ENCODE peak calls at places on chromosomes 16 and 17, in six cellular contexts. One of them, this sample, is unnamed.

GRCh38 chr16:50360779-50361178 is 8.0 kb downstream of the BRD7 start:
- DNase-seq in GM12878: no peak
- DNase-seq in NB4: no peak
- DNase-seq in A549: no peak
- DNase-seq in endothelial cell of umbilical vein: no peak
- DNase-seq in HepG2: no peak
- DNase-seq in this sample: no peak

GRCh38 chr16:9235837-9236236 is 144.4 kb downstream of the HAPSTR1 start:
- DNase-seq in GM12878: no peak
- DNase-seq in A549: no peak
- DNase-seq in endothelial cell of umbilical vein: no peak
- DNase-seq in NB4: no peak
- DNase-seq in HepG2: no peak
- DNase-seq in this sample: no peak

GRCh38 chr16:2148714-2149629 is 547 bp downstream of the RAB26 start:
- DNase-seq in HepG2: no peak
- DNase-seq in A549: peak
- DNase-seq in NB4: peak
- DNase-seq in GM12878: no peak
- DNase-seq in endothelial cell of umbilical vein: no peak
- DNase-seq in this sample: peak

GRCh38 chr16:11612110-11612981 is 25.6 kb upstream of the LITAF start:
- DNase-seq in A549: peak
- DNase-seq in endothelial cell of umbilical vein: no peak
- DNase-seq in GM12878: no peak
- DNase-seq in HepG2: peak
- DNase-seq in NB4: peak
- DNase-seq in this sample: peak

GRCh38 chr16:4081577-4082021 is 34.6 kb downstream of the ADCY9 start:
- DNase-seq in A549: no peak
- DNase-seq in NB4: no peak
- DNase-seq in HepG2: no peak
- DNase-seq in endothelial cell of umbilical vein: no peak
- DNase-seq in GM12878: no peak
- DNase-seq in this sample: no peak

GRCh38 chr16:16073884-16074781 is 124.7 kb downstream of the ABCC1 start:
- DNase-seq in HepG2: peak
- DNase-seq in GM12878: no peak
- DNase-seq in NB4: peak
- DNase-seq in A549: peak
- DNase-seq in endothelial cell of umbilical vein: no peak
- DNase-seq in this sample: no peak

GRCh38 chr16:46826618-46827017 is 4.4 kb downstream of the C16orf87 start:
- DNase-seq in NB4: no peak
- DNase-seq in HepG2: no peak
- DNase-seq in A549: no peak
- DNase-seq in GM12878: no peak
- DNase-seq in endothelial cell of umbilical vein: peak
- DNase-seq in this sample: no peak

GRCh38 chr16:56708821-56709685 is 20.9 kb upstream of the NUP93 start:
- DNase-seq in A549: no peak
- DNase-seq in HepG2: no peak
- DNase-seq in NB4: no peak
- DNase-seq in GM12878: no peak
- DNase-seq in endothelial cell of umbilical vein: no peak
- DNase-seq in this sample: no peak

GRCh38 chr17:2040942-2041560 is 771 bp upstream of the OVCA2 start:
- DNase-seq in HepG2: no peak
- DNase-seq in NB4: no peak
- DNase-seq in GM12878: no peak
- DNase-seq in endothelial cell of umbilical vein: peak
- DNase-seq in A549: no peak
- DNase-seq in this sample: no peak

GRCh38 chr16:52439171-52439701 is 107.7 kb downstream of the TOX3 start:
- DNase-seq in HepG2: no peak
- DNase-seq in GM12878: no peak
- DNase-seq in A549: no peak
- DNase-seq in endothelial cell of umbilical vein: no peak
- DNase-seq in NB4: no peak
- DNase-seq in this sample: no peak

GRCh38 chr17:60941028-60941427 is 263.4 kb downstream of the BCAS3 start:
- DNase-seq in HepG2: no peak
- DNase-seq in A549: no peak
- DNase-seq in GM12878: no peak
- DNase-seq in endothelial cell of umbilical vein: peak
- DNase-seq in NB4: no peak
- DNase-seq in this sample: no peak

GRCh38 chr17:48552453-48553189 is 7.7 kb upstream of the HOXB2 start:
- DNase-seq in endothelial cell of umbilical vein: no peak
- DNase-seq in A549: no peak
- DNase-seq in HepG2: no peak
- DNase-seq in GM12878: no peak
- DNase-seq in NB4: no peak
- DNase-seq in this sample: no peak

GRCh38 chr17:48554412-48555090 is 9.6 kb upstream of the HOXB2 start:
- DNase-seq in GM12878: no peak
- DNase-seq in endothelial cell of umbilical vein: no peak
- DNase-seq in NB4: no peak
- DNase-seq in HepG2: no peak
- DNase-seq in A549: peak
- DNase-seq in this sample: no peak

GRCh38 chr17:48553190-48553547 is 8.3 kb upstream of the HOXB2 start:
- DNase-seq in GM12878: no peak
- DNase-seq in HepG2: no peak
- DNase-seq in A549: no peak
- DNase-seq in NB4: no peak
- DNase-seq in endothelial cell of umbilical vein: no peak
- DNase-seq in this sample: no peak

GRCh38 chr17:48555183-48555615 is 10.3 kb upstream of the HOXB2 start:
- DNase-seq in A549: peak
- DNase-seq in GM12878: no peak
- DNase-seq in HepG2: no peak
- DNase-seq in endothelial cell of umbilical vein: peak
- DNase-seq in NB4: peak
- DNase-seq in this sample: peak

DNA sequence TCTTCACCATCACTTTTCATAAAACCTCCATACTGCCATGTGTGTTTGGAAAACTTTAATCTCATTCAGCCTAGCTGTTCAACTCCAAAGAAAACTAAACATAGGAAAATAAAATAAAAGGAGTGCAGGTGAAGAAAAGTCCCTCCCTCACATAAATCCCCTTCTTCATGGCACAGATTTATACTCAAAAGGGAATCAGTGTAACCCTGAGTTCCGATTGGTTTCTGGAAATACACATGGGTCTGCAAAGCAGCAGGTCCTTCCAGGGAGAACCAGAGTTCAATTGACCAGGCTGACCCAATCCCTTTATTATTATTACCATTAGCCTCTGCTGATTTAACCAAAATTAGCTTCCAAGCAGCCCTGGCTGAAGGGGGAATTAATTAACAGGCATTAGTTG is 8.9 kb upstream of the HOXB2 start:
- DNase-seq in endothelial cell of umbilical vein: no peak
- DNase-seq in A549: no peak
- DNase-seq in NB4: no peak
- DNase-seq in GM12878: no peak
- DNase-seq in HepG2: no peak
- DNase-seq in this sample: no peak
- TF ChIP-seq MYC in endothelial cell of umbilical vein: no peak
- TF ChIP-seq MYC in A549: no peak
- TF ChIP-seq MYC in NB4: no peak
- TF ChIP-seq MYC in GM12878: no peak
- TF ChIP-seq MYC in HepG2: no peak
- TF ChIP-seq MYC in this sample: no peak

GRCh38 chr16:82633964-82634600 is 7.3 kb downstream of the CDH13 start:
- DNase-seq in NB4: no peak
- DNase-seq in GM12878: no peak
- DNase-seq in A549: no peak
- DNase-seq in HepG2: no peak
- DNase-seq in endothelial cell of umbilical vein: peak
- DNase-seq in this sample: no peak
- TF ChIP-seq MYC in NB4: no peak
- TF ChIP-seq MYC in GM12878: no peak
- TF ChIP-seq MYC in A549: no peak
- TF ChIP-seq MYC in HepG2: no peak
- TF ChIP-seq MYC in endothelial cell of umbilical vein: peak
- TF ChIP-seq MYC in this sample: no peak

GRCh38 chr16:27775254-27775653 is 225.3 kb downstream of the KATNIP start:
- DNase-seq in NB4: no peak
- DNase-seq in HepG2: no peak
- DNase-seq in A549: no peak
- DNase-seq in GM12878: no peak
- DNase-seq in endothelial cell of umbilical vein: no peak
- DNase-seq in this sample: no peak
- TF ChIP-seq MYC in NB4: no peak
- TF ChIP-seq MYC in HepG2: no peak
- TF ChIP-seq MYC in A549: no peak
- TF ChIP-seq MYC in GM12878: no peak
- TF ChIP-seq MYC in endothelial cell of umbilical vein: no peak
- TF ChIP-seq MYC in this sample: no peak

DNA sequence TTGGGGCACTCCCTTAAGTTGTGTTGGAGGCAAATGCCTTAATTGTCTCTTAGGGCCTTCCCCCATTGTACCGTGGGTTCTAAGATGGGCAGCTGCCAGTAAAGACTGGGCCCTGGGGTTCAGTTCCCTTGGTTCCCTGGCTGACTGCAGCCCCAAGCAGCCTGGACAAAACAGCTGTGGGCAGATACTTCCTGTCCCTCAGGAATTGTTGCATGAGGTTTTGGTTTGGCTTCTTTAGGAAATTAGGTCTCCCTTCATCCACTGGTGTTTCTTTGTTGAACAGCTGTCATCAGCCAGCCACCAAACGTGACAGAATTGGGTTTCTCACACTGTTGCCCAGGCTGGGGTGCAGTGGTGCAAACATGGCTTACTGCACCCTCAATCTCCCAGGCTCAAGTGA is 42.0 kb upstream of the ETV4 start:
- DNase-seq in A549: no peak
- DNase-seq in HepG2: no peak
- DNase-seq in NB4: no peak
- DNase-seq in GM12878: no peak
- DNase-seq in endothelial cell of umbilical vein: no peak
- DNase-seq in this sample: no peak
- TF ChIP-seq MYC in A549: no peak
- TF ChIP-seq MYC in HepG2: no peak
- TF ChIP-seq MYC in NB4: no peak
- TF ChIP-seq MYC in GM12878: no peak
- TF ChIP-seq MYC in endothelial cell of umbilical vein: no peak
- TF ChIP-seq MYC in this sample: no peak

GRCh38 chr16:82146957-82147356 is 23.1 kb downstream of the MPHOSPH6 start:
- DNase-seq in endothelial cell of umbilical vein: no peak
- DNase-seq in A549: no peak
- DNase-seq in GM12878: no peak
- DNase-seq in NB4: no peak
- DNase-seq in HepG2: peak
- DNase-seq in this sample: no peak
- TF ChIP-seq MYC in endothelial cell of umbilical vein: no peak
- TF ChIP-seq MYC in A549: no peak
- TF ChIP-seq MYC in GM12878: no peak
- TF ChIP-seq MYC in NB4: no peak
- TF ChIP-seq MYC in HepG2: no peak
- TF ChIP-seq MYC in this sample: no peak

GRCh38 chr17:81044764-81045589 is 10.0 kb downstream of the BAIAP2 start:
- DNase-seq in A549: peak
- DNase-seq in NB4: no peak
- DNase-seq in GM12878: no peak
- DNase-seq in endothelial cell of umbilical vein: peak
- DNase-seq in HepG2: peak
- DNase-seq in this sample: no peak
- TF ChIP-seq MYC in A549: no peak
- TF ChIP-seq MYC in NB4: no peak
- TF ChIP-seq MYC in GM12878: no peak
- TF ChIP-seq MYC in endothelial cell of umbilical vein: no peak
- TF ChIP-seq MYC in HepG2: peak
- TF ChIP-seq MYC in this sample: no peak

GRCh38 chr17:7056386-7056785 is 12.5 kb upstream of the SLC16A11 start:
- DNase-seq in NB4: no peak
- DNase-seq in HepG2: no peak
- DNase-seq in GM12878: no peak
- DNase-seq in endothelial cell of umbilical vein: no peak
- DNase-seq in A549: no peak
- DNase-seq in this sample: no peak
- TF ChIP-seq MYC in NB4: no peak
- TF ChIP-seq MYC in HepG2: no peak
- TF ChIP-seq MYC in GM12878: no peak
- TF ChIP-seq MYC in endothelial cell of umbilical vein: no peak
- TF ChIP-seq MYC in A549: no peak
- TF ChIP-seq MYC in this sample: no peak

DNA sequence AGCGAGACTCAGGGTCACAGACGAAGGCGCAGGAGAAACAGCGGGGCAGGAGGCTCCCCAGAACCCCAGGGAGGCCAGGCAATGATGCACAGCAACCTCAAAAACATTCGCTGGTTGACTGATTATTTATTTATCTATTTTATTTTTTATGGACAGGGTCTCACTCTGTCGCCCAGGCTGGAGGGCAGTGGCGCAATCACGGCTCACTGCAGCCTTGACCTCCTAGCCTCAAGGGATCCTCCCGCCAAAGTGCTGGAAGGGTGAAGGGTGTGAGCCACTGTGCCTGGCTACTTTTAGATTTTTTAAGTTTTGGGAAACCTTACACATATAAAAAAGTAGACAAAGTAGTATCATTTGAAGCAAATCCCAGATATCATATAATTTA is 83.5 kb downstream of the ZNF778 start:
- DNase-seq in NB4: no peak
- DNase-seq in A549: no peak
- DNase-seq in GM12878: no peak
- DNase-seq in HepG2: no peak
- DNase-seq in endothelial cell of umbilical vein: no peak
- DNase-seq in this sample: no peak
- TF ChIP-seq MYC in NB4: no peak
- TF ChIP-seq MYC in A549: no peak
- TF ChIP-seq MYC in GM12878: no peak
- TF ChIP-seq MYC in HepG2: no peak
- TF ChIP-seq MYC in endothelial cell of umbilical vein: no peak
- TF ChIP-seq MYC in this sample: no peak

DNA sequence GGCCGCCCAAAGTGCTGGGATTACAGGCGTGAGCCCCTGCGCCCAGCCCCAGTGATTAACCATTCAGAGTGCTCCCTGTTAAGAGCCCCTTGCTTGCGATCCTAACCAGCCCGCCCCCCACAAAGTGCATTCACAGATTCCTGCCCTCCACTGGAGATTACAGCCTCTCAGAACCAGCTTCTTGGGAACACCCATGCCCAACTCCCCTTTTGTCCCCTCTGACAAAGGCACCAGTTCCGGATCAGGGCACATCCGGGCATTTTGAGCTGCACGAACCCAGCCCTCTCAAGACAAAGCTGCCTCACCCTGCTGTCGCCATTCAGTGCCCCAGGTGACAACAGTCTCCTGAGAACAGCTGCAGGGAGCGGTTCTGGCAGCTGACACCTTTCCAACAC is 848 bp upstream of the KRT19 start:
- DNase-seq in NB4: no peak
- DNase-seq in HepG2: no peak
- DNase-seq in GM12878: no peak
- DNase-seq in A549: no peak
- DNase-seq in endothelial cell of umbilical vein: no peak
- DNase-seq in this sample: no peak
- TF ChIP-seq MYC in NB4: no peak
- TF ChIP-seq MYC in HepG2: no peak
- TF ChIP-seq MYC in GM12878: no peak
- TF ChIP-seq MYC in A549: no peak
- TF ChIP-seq MYC in endothelial cell of umbilical vein: no peak
- TF ChIP-seq MYC in this sample: no peak

This sample was measured in K562.